ENCODE peak calls at places on chromosomes 6 and 20, in four cellular contexts. One of them, this sample, is unnamed.

GRCh38 chr20:19506021-19506420 is 252.0 kb upstream of the RIN2 start:
- DNase-seq in ovary: no peak
- DNase-seq in prostate gland: no peak
- DNase-seq in esophagus squamous epithelium: no peak
- DNase-seq in this sample: no peak

GRCh38 chr6:125792172-125792571 is 1.4 kb downstream of the NCOA7 start:
- DNase-seq in ovary: no peak
- DNase-seq in prostate gland: no peak
- DNase-seq in esophagus squamous epithelium: no peak
- DNase-seq in this sample: no peak

GRCh38 chr6:142913511-142914047 is 31.4 kb downstream of the HIVEP2 start:
- DNase-seq in ovary: no peak
- DNase-seq in prostate gland: no peak
- DNase-seq in esophagus squamous epithelium: no peak
- DNase-seq in this sample: no peak

GRCh38 chr6:28105286-28105685 is 19.1 kb upstream of the ZSCAN16 start:
- DNase-seq in ovary: no peak
- DNase-seq in prostate gland: no peak
- DNase-seq in esophagus squamous epithelium: no peak
- DNase-seq in this sample: no peak

GRCh38 chr20:22719250-22719649 is 134.9 kb upstream of the FOXA2 start:
- DNase-seq in ovary: no peak
- DNase-seq in prostate gland: no peak
- DNase-seq in esophagus squamous epithelium: no peak
- DNase-seq in this sample: no peak

GRCh38 chr6:6227896-6228295 is 92.6 kb downstream of the F13A1 start:
- DNase-seq in ovary: no peak
- DNase-seq in prostate gland: no peak
- DNase-seq in esophagus squamous epithelium: no peak
- DNase-seq in this sample: no peak

GRCh38 chr6:111686249-111686997 is 80.7 kb upstream of the TRAF3IP2 start:
- DNase-seq in ovary: no peak
- DNase-seq in prostate gland: no peak
- DNase-seq in esophagus squamous epithelium: no peak
- DNase-seq in this sample: peak

GRCh38 chr6:126696921-126697693 is 357.2 kb downstream of the CENPW start:
- DNase-seq in ovary: no peak
- DNase-seq in prostate gland: no peak
- DNase-seq in esophagus squamous epithelium: no peak
- DNase-seq in this sample: no peak

GRCh38 chr20:47181056-47181862 is 175.2 kb downstream of the ZMYND8 start:
- DNase-seq in ovary: no peak
- DNase-seq in prostate gland: peak
- DNase-seq in esophagus squamous epithelium: no peak
- DNase-seq in this sample: no peak

GRCh38 chr20:6886065-6886729 is 118.7 kb downstream of the BMP2 start:
- DNase-seq in ovary: no peak
- DNase-seq in prostate gland: no peak
- DNase-seq in esophagus squamous epithelium: no peak
- DNase-seq in this sample: no peak

GRCh38 chr6:158043008-158043407 is 61.3 kb downstream of the SYNJ2 start:
- DNase-seq in ovary: no peak
- DNase-seq in prostate gland: no peak
- DNase-seq in esophagus squamous epithelium: no peak
- DNase-seq in this sample: peak

GRCh38 chr6:30768634-30769087 is 24.3 kb upstream of the IER3 start:
- DNase-seq in ovary: no peak
- DNase-seq in prostate gland: no peak
- DNase-seq in esophagus squamous epithelium: no peak
- DNase-seq in this sample: no peak

GRCh38 chr6:98924647-98925046 is 23.1 kb downstream of the FBXL4 start:
- DNase-seq in ovary: no peak
- DNase-seq in prostate gland: no peak
- DNase-seq in esophagus squamous epithelium: no peak
- DNase-seq in this sample: no peak

GRCh38 chr20:10359621-10360040 is 74.4 kb downstream of the MKKS start:
- DNase-seq in ovary: no peak
- DNase-seq in prostate gland: no peak
- DNase-seq in esophagus squamous epithelium: no peak
- DNase-seq in this sample: no peak

GRCh38 chr6:45483021-45483420 is 105.3 kb upstream of the SUPT3H start:
- DNase-seq in ovary: no peak
- DNase-seq in prostate gland: no peak
- DNase-seq in esophagus squamous epithelium: no peak
- DNase-seq in this sample: peak

GRCh38 chr6:156557269-156557885 is 219.8 kb upstream of the ARID1B start:
- DNase-seq in ovary: no peak
- DNase-seq in prostate gland: peak
- DNase-seq in esophagus squamous epithelium: no peak
- DNase-seq in this sample: no peak

GRCh38 chr6:137227872-137228302 is 8.7 kb upstream of the IFNGR1 start:
- DNase-seq in ovary: no peak
- DNase-seq in prostate gland: no peak
- DNase-seq in esophagus squamous epithelium: no peak
- DNase-seq in this sample: no peak

GRCh38 chr6:3538536-3538935 is 81.7 kb upstream of the SLC22A23 start:
- DNase-seq in ovary: no peak
- DNase-seq in prostate gland: no peak
- DNase-seq in esophagus squamous epithelium: no peak
- DNase-seq in this sample: no peak

GRCh38 chr6:122673345-122673961 is 63.2 kb downstream of the PKIB start:
- DNase-seq in ovary: no peak
- DNase-seq in prostate gland: no peak
- DNase-seq in esophagus squamous epithelium: no peak
- DNase-seq in this sample: no peak

GRCh38 chr6:112177081-112177480 is 77.3 kb downstream of the LAMA4 start:
- DNase-seq in ovary: no peak
- DNase-seq in prostate gland: no peak
- DNase-seq in esophagus squamous epithelium: no peak
- DNase-seq in this sample: no peak

GRCh38 chr6:54830216-54830615 is 16.4 kb upstream of the FAM83B start:
- DNase-seq in ovary: no peak
- DNase-seq in prostate gland: no peak
- DNase-seq in esophagus squamous epithelium: no peak
- DNase-seq in this sample: no peak

GRCh38 chr6:150991487-150991886 is 126.0 kb downstream of the MTHFD1L start:
- DNase-seq in ovary: no peak
- DNase-seq in prostate gland: no peak
- DNase-seq in esophagus squamous epithelium: no peak
- DNase-seq in this sample: no peak

GRCh38 chr6:12595161-12595792 is 121.3 kb upstream of the PHACTR1 start:
- DNase-seq in ovary: no peak
- DNase-seq in prostate gland: no peak
- DNase-seq in esophagus squamous epithelium: no peak
- DNase-seq in this sample: no peak

GRCh38 chr20:31606678-31606927 is 1.5 kb downstream of the ID1 start:
- DNase-seq in ovary: no peak
- DNase-seq in prostate gland: no peak
- DNase-seq in esophagus squamous epithelium: no peak
- DNase-seq in this sample: no peak

GRCh38 chr20:49482621-49483017 is at the start of gene KCNB1:
- DNase-seq in ovary: peak
- DNase-seq in prostate gland: peak
- DNase-seq in esophagus squamous epithelium: no peak
- DNase-seq in this sample: peak

GRCh38 chr6:168100803-168101095 is 21.7 kb upstream of the FRMD1 start:
- DNase-seq in ovary: no peak
- DNase-seq in prostate gland: no peak
- DNase-seq in esophagus squamous epithelium: no peak
- DNase-seq in this sample: no peak

GRCh38 chr20:9912858-9913434 is 74.1 kb upstream of the PAK5 start:
- DNase-seq in ovary: no peak
- DNase-seq in prostate gland: peak
- DNase-seq in esophagus squamous epithelium: no peak
- DNase-seq in this sample: peak

GRCh38 chr6:92023410-92023940 is 1395.9 kb downstream of the EPHA7 start:
- DNase-seq in ovary: no peak
- DNase-seq in prostate gland: no peak
- DNase-seq in esophagus squamous epithelium: no peak
- DNase-seq in this sample: no peak

GRCh38 chr20:37969949-37970855 is 63.1 kb downstream of the TTI1 start:
- DNase-seq in ovary: no peak
- DNase-seq in prostate gland: no peak
- DNase-seq in esophagus squamous epithelium: no peak
- DNase-seq in this sample: no peak

GRCh38 chr6:16137451-16137801 is 8.5 kb downstream of the MYLIP start:
- DNase-seq in ovary: no peak
- DNase-seq in prostate gland: no peak
- DNase-seq in esophagus squamous epithelium: no peak
- DNase-seq in this sample: no peak

GRCh38 chr6:57215260-57215659 is 6.8 kb downstream of the RAB23 start:
- DNase-seq in ovary: no peak
- DNase-seq in prostate gland: no peak
- DNase-seq in esophagus squamous epithelium: no peak
- DNase-seq in this sample: no peak

GRCh38 chr6:133326584-133326983 is 85.4 kb downstream of the EYA4 start:
- DNase-seq in ovary: no peak
- DNase-seq in prostate gland: no peak
- DNase-seq in esophagus squamous epithelium: no peak
- DNase-seq in this sample: no peak

GRCh38 chr6:7257521-7258230 is 55.3 kb downstream of the SSR1 start:
- DNase-seq in ovary: no peak
- DNase-seq in prostate gland: no peak
- DNase-seq in esophagus squamous epithelium: no peak
- DNase-seq in this sample: no peak

GRCh38 chr20:50588034-50588736 is 78.0 kb downstream of the PTPN1 start:
- DNase-seq in ovary: peak
- DNase-seq in prostate gland: peak
- DNase-seq in esophagus squamous epithelium: no peak
- DNase-seq in this sample: peak

GRCh38 chr6:170200458-170200891 is 90.4 kb downstream of the DLL1 start:
- DNase-seq in ovary: no peak
- DNase-seq in prostate gland: peak
- DNase-seq in esophagus squamous epithelium: no peak
- DNase-seq in this sample: peak

GRCh38 chr6:54194067-54194466 is 82.8 kb downstream of the MLIP start:
- DNase-seq in ovary: no peak
- DNase-seq in prostate gland: no peak
- DNase-seq in esophagus squamous epithelium: no peak
- DNase-seq in this sample: no peak

DNA sequence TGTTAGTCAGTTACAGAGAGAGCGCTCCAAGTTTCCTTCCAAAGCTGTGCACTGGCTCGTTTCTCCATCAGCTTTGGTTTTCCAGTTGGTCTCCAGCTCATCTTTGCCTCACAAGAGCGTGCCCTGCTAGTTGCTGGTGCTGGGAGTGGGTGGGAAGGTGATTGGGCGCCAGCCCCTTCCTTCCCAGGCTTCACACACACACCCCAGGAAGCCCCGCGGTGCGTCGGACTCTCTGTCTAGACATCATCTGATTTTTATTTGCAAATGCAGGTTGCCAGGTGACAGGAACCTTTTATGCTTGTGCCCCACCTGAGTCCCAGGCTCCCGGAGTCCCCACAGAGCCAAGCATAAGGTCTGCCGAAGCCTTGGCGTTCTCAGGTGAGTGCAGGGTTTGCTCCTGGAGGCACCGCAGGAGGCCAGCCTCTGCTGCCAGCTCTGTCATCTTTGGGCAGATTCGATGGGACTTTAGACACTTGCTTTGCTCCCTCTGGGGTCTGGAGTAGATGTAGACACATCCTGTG is 7.1 kb downstream of the IRF4 start:
- DNase-seq in ovary: no peak
- DNase-seq in prostate gland: no peak
- DNase-seq in esophagus squamous epithelium: no peak
- DNase-seq in this sample: no peak
- TF ChIP-seq POLR2A in ovary: no peak
- TF ChIP-seq POLR2A in prostate gland: no peak
- TF ChIP-seq POLR2A in esophagus squamous epithelium: no peak
- TF ChIP-seq POLR2A in this sample: no peak

GRCh38 chr6:166957087-166957804 is 896 bp upstream of the RNASET2 start:
- DNase-seq in ovary: peak
- DNase-seq in prostate gland: peak
- DNase-seq in esophagus squamous epithelium: peak
- DNase-seq in this sample: peak
- TF ChIP-seq POLR2A in ovary: no peak
- TF ChIP-seq POLR2A in prostate gland: no peak
- TF ChIP-seq POLR2A in esophagus squamous epithelium: no peak
- TF ChIP-seq POLR2A in this sample: no peak

GRCh38 chr20:33808388-33808787 is 2.8 kb upstream of the CHMP4B start:
- DNase-seq in ovary: no peak
- DNase-seq in prostate gland: no peak
- DNase-seq in esophagus squamous epithelium: no peak
- DNase-seq in this sample: no peak

GRCh38 chr20:33814238-33814712 is 3.1 kb downstream of the CHMP4B start:
- DNase-seq in ovary: no peak
- DNase-seq in prostate gland: no peak
- DNase-seq in esophagus squamous epithelium: no peak
- DNase-seq in this sample: no peak

GRCh38 chr20:33812673-33813462 is 1.7 kb downstream of the CHMP4B start:
- DNase-seq in ovary: no peak
- DNase-seq in prostate gland: no peak
- DNase-seq in esophagus squamous epithelium: no peak
- DNase-seq in this sample: no peak

GRCh38 chr20:33810885-33811762 is at the start of gene CHMP4B:
- DNase-seq in ovary: peak
- DNase-seq in prostate gland: peak
- DNase-seq in esophagus squamous epithelium: peak
- DNase-seq in this sample: peak

DNA sequence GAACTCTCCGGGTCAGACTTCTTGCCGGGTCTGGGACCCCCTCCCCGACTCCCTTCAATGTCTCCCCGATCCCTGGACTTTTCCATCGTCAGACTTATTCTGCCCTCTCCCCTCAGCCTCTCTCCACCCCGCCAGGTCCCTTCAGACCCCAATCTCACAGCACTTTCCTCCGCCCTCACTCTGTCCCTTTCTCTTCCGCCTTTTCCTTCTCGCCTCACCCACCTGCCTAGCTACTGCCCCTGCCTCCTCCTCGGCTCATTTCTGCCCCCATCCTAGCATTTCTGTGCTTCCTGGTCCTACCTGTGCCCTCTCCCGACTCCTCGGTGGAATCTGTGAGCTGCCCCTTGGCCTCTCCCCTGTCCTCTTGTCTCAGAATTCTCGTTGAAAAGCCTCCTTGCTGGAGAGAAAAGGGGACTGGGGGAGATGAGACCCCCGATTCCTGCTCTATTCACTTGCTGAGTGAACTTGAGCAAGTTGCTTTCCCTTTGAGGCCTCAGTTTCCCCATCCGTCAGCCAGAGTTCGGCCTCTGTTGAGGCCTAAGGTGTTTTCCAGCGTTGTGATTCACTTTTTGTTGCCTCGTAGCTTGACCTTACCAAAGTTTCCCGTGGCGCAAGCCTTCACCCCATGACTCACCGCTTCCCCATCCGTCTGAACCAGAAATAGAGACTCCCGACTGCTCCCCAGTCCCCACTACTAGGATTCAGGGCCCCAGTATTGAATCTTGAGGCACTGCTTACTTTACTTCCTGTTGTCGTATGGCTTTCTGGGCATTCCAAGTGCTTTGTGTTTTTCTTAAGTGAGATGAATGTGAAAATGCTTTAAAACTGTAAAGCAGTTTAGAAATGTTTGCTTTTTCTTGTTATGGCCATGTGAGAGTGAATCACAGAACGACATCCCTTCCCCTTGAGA is 870 bp downstream of the CHMP4B start:
- DNase-seq in ovary: peak
- DNase-seq in prostate gland: peak
- DNase-seq in esophagus squamous epithelium: no peak
- DNase-seq in this sample: peak
- TF ChIP-seq POLR2A in ovary: peak
- TF ChIP-seq POLR2A in prostate gland: no peak
- TF ChIP-seq POLR2A in esophagus squamous epithelium: no peak
- TF ChIP-seq POLR2A in this sample: no peak

GRCh38 chr20:18287915-18288747 is at the start of gene ZNF133:
- DNase-seq in ovary: peak
- DNase-seq in prostate gland: peak
- DNase-seq in esophagus squamous epithelium: peak
- DNase-seq in this sample: peak
- TF ChIP-seq POLR2A in ovary: peak
- TF ChIP-seq POLR2A in prostate gland: peak
- TF ChIP-seq POLR2A in esophagus squamous epithelium: no peak
- TF ChIP-seq POLR2A in this sample: peak

This sample was measured in adrenal gland.